ENCODE peak calls at places on chromosomes 5 and 9, in seven cellular contexts. A is HCT116, D is fibroblast of lung, O is GM12878, C is neuronal stem cell, Q is astrocyte, H is PC-3. M is an unnamed sample.
A peak's percentile ranks its signal among the peaks of the same experiment; 100 is the strongest.

GRCh38 chr5:90473321-90474234 is 993 bp downstream of the MBLAC2 start:
- DNase-seq in C (no peak), H (peak; percentile 47), A (no peak), O (no peak), D (peak; percentile 58), Q (peak; percentile 11), M (peak; percentile 83)

GRCh38 chr5:139138790-139139189 is 59.4 kb downstream of the SIL1 start:
- DNase-seq in D (peak; percentile 74), C (no peak), Q (peak; percentile 61), H (peak; percentile 69), O (no peak), A (peak; percentile 45), M (peak; percentile 63)

GRCh38 chr5:172443441-172444109 is 10.8 kb downstream of the SH3PXD2B start:
- DNase-seq in O (no peak), C (no peak), A (peak; percentile 65), Q (peak; percentile 98), H (peak; percentile 95), D (peak; percentile 98), M (no peak)

GRCh38 chr9:20321683-20322082 is 300.6 kb downstream of the MLLT3 start:
- DNase-seq in Q (no peak), O (no peak), C (no peak), H (no peak), A (no peak), D (no peak), M (no peak)

GRCh38 chr9:6873862-6874261 is 116.1 kb downstream of the KDM4C start:
- DNase-seq in H (no peak), A (no peak), O (no peak), C (no peak), Q (peak; percentile 51), D (peak; percentile 62), M (no peak)

GRCh38 chr5:6849569-6849968 is 136.3 kb downstream of the TENT4A start:
- DNase-seq in A (no peak), Q (no peak), H (no peak), D (no peak), C (no peak), O (no peak), M (peak; percentile 4)

GRCh38 chr9:109956811-109957440 is 176.9 kb downstream of the PALM2AKAP2 start:
- DNase-seq in C (peak; percentile 23), Q (no peak), A (no peak), H (no peak), O (no peak), D (peak; percentile 27), M (no peak)

GRCh38 chr5:102975040-102975439 is 144.9 kb downstream of the GIN1 start:
- DNase-seq in H (no peak), A (no peak), O (no peak), C (no peak), D (peak; percentile 26), Q (peak; percentile 10), M (no peak)

GRCh38 chr5:79305706-79306105 is 69.8 kb downstream of the JMY start:
- DNase-seq in O (no peak), A (no peak), D (no peak), Q (no peak), C (no peak), H (no peak), M (no peak)

GRCh38 chr9:89219637-89220036 is 41.0 kb upstream of the SHC3 start:
- DNase-seq in C (no peak), H (no peak), A (no peak), Q (no peak), O (no peak), D (no peak), M (no peak)

GRCh38 chr9:69874301-69875060 is 53.9 kb downstream of the CFAP95 start:
- DNase-seq in O (no peak), A (no peak), D (peak; percentile 70), H (no peak), C (no peak), Q (peak; percentile 63), M (no peak)

GRCh38 chr5:50666261-50667078 is at the start of gene PARP8:
- DNase-seq in D (peak; percentile 36), A (no peak), Q (peak; percentile 14), O (no peak), H (no peak), C (peak; percentile 54), M (peak; percentile 90)

GRCh38 chr5:134082264-134082992 is 32.1 kb upstream of the TCF7 start:
- DNase-seq in O (no peak), A (no peak), Q (peak; percentile 41), H (no peak), D (peak; percentile 52), C (no peak), M (no peak)

GRCh38 chr5:150789943-150790611 is 11.5 kb downstream of the SMIM3 start:
- DNase-seq in C (no peak), O (peak; percentile 54), A (peak; percentile 85), H (peak; percentile 90), D (peak; percentile 100), Q (peak; percentile 100), M (peak; percentile 69)

GRCh38 chr9:88746029-88746743 is 211.2 kb downstream of the NXNL2 start:
- DNase-seq in A (no peak), H (peak; percentile 70), Q (peak; percentile 88), D (peak; percentile 90), C (no peak), O (no peak), M (no peak)

GRCh38 chr5:39668980-39669379 is 244.2 kb upstream of the DAB2 start:
- DNase-seq in D (no peak), O (no peak), H (no peak), C (no peak), Q (no peak), A (no peak), M (no peak)

GRCh38 chr9:98462310-98462709 is 206.9 kb upstream of the TBC1D2 start:
- DNase-seq in A (no peak), H (no peak), D (no peak), Q (no peak), O (no peak), C (no peak), M (no peak)

GRCh38 chr5:149633671-149634350 is 52.5 kb downstream of the ARHGEF37 start:
- DNase-seq in D (peak; percentile 23), H (peak; percentile 23), Q (peak; percentile 16), O (no peak), C (no peak), A (no peak), M (no peak)

GRCh38 chr5:135134686-135135381 is 100.8 kb upstream of the PITX1 start:
- DNase-seq in O (no peak), A (no peak), H (no peak), C (no peak), Q (no peak), D (no peak), M (peak; percentile 32)

GRCh38 chr5:147854894-147855773 is 23.4 kb upstream of the SCGB3A2 start:
- DNase-seq in O (no peak), A (no peak), H (no peak), D (no peak), Q (no peak), C (no peak), M (no peak)

GRCh38 chr9:136244116-136244775 is 1.4 kb downstream of the QSOX2 start:
- DNase-seq in H (no peak), A (no peak), D (peak; percentile 27), C (no peak), Q (peak; percentile 24), O (peak; percentile 76), M (no peak)

GRCh38 chr9:71483457-71483856 is 284.9 kb downstream of the CEMIP2 start:
- DNase-seq in H (no peak), Q (no peak), D (no peak), O (no peak), C (no peak), A (no peak), M (no peak)

GRCh38 chr5:89377752-89378455 is 494.9 kb upstream of the MEF2C start:
- DNase-seq in Q (no peak), C (no peak), O (no peak), D (no peak), H (peak; percentile 5), A (no peak), M (no peak)

GRCh38 chr9:95096381-95096780 is 221.1 kb downstream of the FANCC start:
- DNase-seq in H (no peak), A (no peak), C (no peak), O (no peak), Q (no peak), D (no peak), M (no peak)
- H3K4me1 ChIP-seq in H (peaks cover 53% of the 10 kb centered on the region), A (peaks cover 20% of the 10 kb centered on the region), C (peaks cover 25% of the 10 kb centered on the region), O (no peaks in the 10 kb centered on the region), Q (peaks cover 48% of the 10 kb centered on the region), D (peaks cover 17% of the 10 kb centered on the region), M (peaks cover 9% of the 10 kb centered on the region)

DNA sequence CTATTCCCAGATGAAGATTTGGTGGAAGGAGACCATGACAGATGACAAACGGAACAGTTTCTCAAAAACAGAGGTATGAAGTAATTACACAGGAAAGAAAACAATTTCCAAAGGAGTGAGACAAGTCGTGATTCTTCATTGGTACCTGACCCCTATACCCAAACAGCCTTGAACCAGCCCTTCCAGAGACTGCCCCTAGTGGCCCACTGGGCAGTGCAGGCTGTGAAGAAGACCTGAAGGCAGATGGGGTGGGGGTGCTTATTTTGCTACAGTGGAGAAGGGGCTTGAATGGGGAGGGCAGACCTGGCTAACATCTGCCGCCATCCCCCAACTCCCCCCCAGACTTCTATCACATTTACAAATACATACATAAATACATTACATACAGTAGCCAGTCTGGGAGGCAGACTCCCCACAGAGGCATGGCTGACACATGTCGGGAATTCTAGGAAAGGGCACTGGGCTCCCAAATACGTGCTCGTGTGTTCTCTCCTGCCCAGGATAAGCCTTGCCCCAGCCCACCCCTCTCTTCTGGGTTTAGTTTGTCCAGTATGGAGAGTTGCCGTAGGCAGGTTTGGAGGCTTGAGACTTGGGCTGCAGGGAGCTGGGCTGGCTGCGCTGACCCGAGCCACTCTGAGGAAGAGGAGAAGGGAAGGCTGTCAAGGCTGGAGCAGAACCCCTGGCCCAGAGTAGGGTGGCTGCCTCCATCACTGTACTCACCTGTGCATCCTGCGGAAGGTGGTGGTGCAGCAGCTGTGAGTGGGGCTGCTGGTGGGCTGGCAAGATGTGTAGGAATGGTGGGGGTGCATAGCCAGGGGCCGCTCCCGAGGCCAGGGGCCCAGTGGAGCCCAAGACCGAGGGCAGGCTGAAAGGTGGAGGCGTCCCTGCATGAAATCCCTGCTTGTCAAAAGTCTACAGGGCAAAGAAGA is 105.3 kb downstream of the UBE2R2 start:
- DNase-seq in O (no peak), A (peak; percentile 7), D (no peak), C (no peak), H (peak; percentile 23), Q (no peak), M (peak; percentile 88)
- H3K36me3 ChIP-seq in O (peaks cover 50% of the 10 kb centered on the region), A (peaks cover 79% of the 10 kb centered on the region), D (peaks cover 40% of the 10 kb centered on the region), C (peaks cover 58% of the 10 kb centered on the region), H (peaks cover 62% of the 10 kb centered on the region), Q (peaks cover 45% of the 10 kb centered on the region), M (peaks cover 100% of the 10 kb centered on the region)

DNA sequence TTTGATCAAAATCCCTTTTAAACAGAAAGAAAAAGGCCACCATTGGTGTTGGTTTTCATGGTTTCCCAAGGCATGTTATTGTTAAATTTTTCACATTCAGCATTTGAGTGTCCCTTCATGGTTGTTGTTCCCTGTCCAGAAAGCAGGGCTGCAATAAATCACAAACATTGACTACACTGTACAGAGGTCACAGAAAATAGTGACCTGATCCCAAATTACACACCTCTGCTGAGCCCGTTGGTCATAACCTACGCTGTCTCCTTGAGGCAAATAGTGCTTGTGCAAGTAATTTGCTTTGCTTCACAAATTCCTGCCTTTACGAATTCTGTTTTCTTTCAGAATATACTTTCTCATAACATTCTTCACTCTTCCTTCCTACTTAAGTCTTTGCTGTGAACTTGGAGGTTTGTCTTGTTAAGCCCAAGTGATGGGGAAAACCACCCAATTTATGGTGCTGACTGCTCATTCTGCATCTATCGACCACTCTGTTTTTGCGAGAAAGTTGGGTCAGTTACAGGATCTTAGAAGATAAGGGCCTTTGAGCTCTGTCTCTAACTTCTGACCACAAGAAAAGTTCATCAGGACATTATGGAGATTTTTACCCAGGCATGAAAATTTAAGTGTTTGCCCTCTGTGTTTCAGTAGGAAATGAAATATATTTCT is 16.0 kb downstream of the PIK3R1 start:
- DNase-seq in A (no peak), D (no peak), O (no peak), C (no peak), Q (no peak), H (no peak), M (no peak)
- H3K9ac ChIP-seq in A (no peak overlapping the region), D (no peak overlapping the region), O (no peak overlapping the region), C (no peak overlapping the region), Q (no peak overlapping the region), H (no peak overlapping the region), M (no peak overlapping the region)

GRCh38 chr9:125544474-125544873 is 162.5 kb downstream of the MAPKAP1 start:
- DNase-seq in C (no peak), A (no peak), Q (no peak), D (no peak), O (no peak), H (no peak), M (no peak)
- H3K4me1 ChIP-seq in C (peaks cover 13% of the 10 kb centered on the region), A (peaks cover 9% of the 10 kb centered on the region), Q (peaks cover 31% of the 10 kb centered on the region), D (peaks cover 23% of the 10 kb centered on the region), O (no peaks in the 10 kb centered on the region), H (peaks cover 18% of the 10 kb centered on the region), M (no peaks in the 10 kb centered on the region)